ENCODE peak calls at places on chromosomes 3 and 15, in four cellular contexts. W, Q, F and H are unnamed samples.
A peak's percentile ranks its signal among the peaks of the same experiment; 100 is the strongest.

GRCh38 chr3:24773798-24774197 is 279.1 kb upstream of the THRB start:
- DNase-seq in Q (peak; percentile 48), W (peak; percentile 41), F (peak; percentile 72), H (no peak)

GRCh38 chr3:122497425-122497824 is 17.3 kb downstream of the KPNA1 start:
- DNase-seq in Q (no peak), W (peak; percentile 91), F (peak; percentile 92), H (no peak)

GRCh38 chr3:4656059-4656458 is 162.9 kb downstream of the ITPR1 start:
- DNase-seq in F (peak; percentile 68), Q (peak; percentile 70), W (peak; percentile 75), H (no peak)

GRCh38 chr15:35630570-35630969 is 84.6 kb upstream of the DPH6 start:
- DNase-seq in W (no peak), Q (peak; percentile 8), F (peak; percentile 43), H (no peak)

GRCh38 chr15:67240235-67241131 is 14.0 kb downstream of the AAGAB start:
- DNase-seq in Q (peak; percentile 62), F (peak; percentile 18), W (no peak), H (no peak)

GRCh38 chr3:26631385-26631738 is 8.8 kb downstream of the LRRC3B start:
- DNase-seq in Q (no peak), F (no peak), W (no peak), H (no peak)

GRCh38 chr3:72274511-72275295 is 489.8 kb upstream of the PROK2 start:
- DNase-seq in Q (peak; percentile 65), W (peak; percentile 75), F (peak; percentile 71), H (peak; percentile 85)

GRCh38 chr3:70556056-70556455 is 243.6 kb upstream of the MDFIC2 start:
- DNase-seq in F (no peak), W (peak; percentile 69), Q (no peak), H (no peak)

GRCh38 chr3:47421741-47422649 is 41.2 kb downstream of the PTPN23 start:
- DNase-seq in Q (peak; percentile 48), W (no peak), F (peak; percentile 61), H (no peak)

GRCh38 chr3:100761211-100761921 is 52.1 kb downstream of the TFG start:
- DNase-seq in Q (no peak), W (no peak), F (peak; percentile 3), H (no peak)

GRCh38 chr3:14222900-14223594 is 44.4 kb downstream of the LSM3 start:
- DNase-seq in Q (no peak), W (no peak), F (no peak), H (no peak)

GRCh38 chr3:41362638-41363559 is 163.6 kb downstream of the CTNNB1 start:
- DNase-seq in W (no peak), Q (peak; percentile 8), F (no peak), H (no peak)

GRCh38 chr3:30795176-30795575 is 99.3 kb downstream of the GADL1 start:
- DNase-seq in Q (no peak), F (no peak), W (peak; percentile 6), H (no peak)

GRCh38 chr3:30793755-30794154 is 100.7 kb downstream of the GADL1 start:
- DNase-seq in W (no peak), F (no peak), Q (no peak), H (no peak)
- TF ChIP-seq POLR2A in W (no peak), F (no peak), Q (no peak), H (no peak)

DNA sequence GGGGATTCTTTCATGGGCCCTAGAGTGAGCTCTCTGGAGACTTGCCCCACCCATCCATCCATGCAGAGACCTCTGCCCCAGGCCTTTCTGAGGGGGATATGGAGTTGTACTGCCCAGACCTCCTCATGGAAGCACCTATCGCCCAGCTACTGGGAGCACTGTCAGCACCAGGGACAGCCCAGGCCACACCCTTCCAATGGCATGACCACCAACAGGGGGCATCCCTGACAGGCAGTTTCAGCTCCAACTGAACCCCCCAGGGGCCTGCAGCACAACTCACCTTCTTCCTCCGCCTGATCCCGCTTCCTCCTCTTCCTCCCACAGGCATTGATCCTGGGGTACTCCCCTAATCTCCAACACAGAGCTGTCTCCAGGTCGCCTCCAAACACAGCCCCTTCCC is 21.8 kb downstream of the MRPS11 start:
- DNase-seq in Q (no peak), F (no peak), W (no peak), H (no peak)
- TF ChIP-seq CTCF in Q (no peak), F (peak; percentile 15), W (no peak), H (no peak)

GRCh38 chr3:69085543-69086132 is 901 bp downstream of the ARL6IP5 start:
- DNase-seq in Q (peak; percentile 28), W (no peak), F (peak; percentile 45), H (no peak)

GRCh38 chr3:69086133-69086722 is 1.5 kb downstream of the ARL6IP5 start:
- DNase-seq in F (peak; percentile 85), W (peak; percentile 92), Q (peak; percentile 94), H (peak; percentile 94)

GRCh38 chr3:69087030-69087791 is 2.5 kb downstream of the ARL6IP5 start:
- DNase-seq in W (no peak), F (no peak), Q (no peak), H (no peak)

GRCh38 chr3:69090021-69090420 is 5.3 kb downstream of the ARL6IP5 start:
- DNase-seq in Q (no peak), W (peak; percentile 84), F (no peak), H (no peak)

GRCh38 chr3:69088033-69088432 is 3.3 kb downstream of the ARL6IP5 start:
- DNase-seq in Q (no peak), F (no peak), W (peak; percentile 70), H (no peak)
- H3K4me3 ChIP-seq in Q (no peak overlapping the region), F (peak overlapping the region; percentile 19), W (no peak overlapping the region), H (no peak overlapping the region)

GRCh38 chr3:125916376-125916978 is 52.5 kb upstream of the ROPN1B start:
- DNase-seq in F (peak; percentile 92), W (peak; percentile 91), Q (no peak), H (peak; percentile 100)
- TF ChIP-seq POLR2A in F (peak; percentile 26), W (no peak), Q (no peak), H (no peak)

GRCh38 chr15:82414536-82415191 is 15.0 kb upstream of the GOLGA6L9 start:
- DNase-seq in Q (no peak), W (peak; percentile 48), F (no peak), H (no peak)
- TF ChIP-seq CTCF in Q (peak; percentile 17), W (no peak), F (no peak), H (no peak)